ENCODE peak calls at places on chromosomes 16 and 17, in four cellular contexts. One of them, this sample, is unnamed.

GRCh38 chr17:77723071-77723908 is 235.2 kb upstream of the TNRC6C start:
- DNase-seq in IMR-90: no peak
- DNase-seq in upper lobe of right lung: no peak
- DNase-seq in mucosa of descending colon: no peak
- DNase-seq in this sample: no peak

GRCh38 chr17:63116967-63117366 is 150.9 kb downstream of the TANC2 start:
- DNase-seq in upper lobe of right lung: no peak
- DNase-seq in IMR-90: peak; percentile 77
- DNase-seq in mucosa of descending colon: no peak
- DNase-seq in this sample: no peak

GRCh38 chr16:22681881-22682291 is 132.1 kb upstream of the HS3ST2 start:
- DNase-seq in mucosa of descending colon: no peak
- DNase-seq in upper lobe of right lung: no peak
- DNase-seq in IMR-90: no peak
- DNase-seq in this sample: no peak

GRCh38 chr16:79767597-79768280 is 167.2 kb upstream of the MAF start:
- DNase-seq in mucosa of descending colon: peak; percentile 64
- DNase-seq in IMR-90: no peak
- DNase-seq in upper lobe of right lung: no peak
- DNase-seq in this sample: no peak

GRCh38 chr16:76970087-76970744 is 220.8 kb upstream of the MON1B start:
- DNase-seq in upper lobe of right lung: no peak
- DNase-seq in mucosa of descending colon: no peak
- DNase-seq in IMR-90: no peak
- DNase-seq in this sample: no peak

GRCh38 chr16:17287401-17287800 is 183.4 kb downstream of the XYLT1 start:
- DNase-seq in IMR-90: no peak
- DNase-seq in upper lobe of right lung: no peak
- DNase-seq in mucosa of descending colon: no peak
- DNase-seq in this sample: no peak

GRCh38 chr17:73874008-73874407 is 229.8 kb upstream of the SDK2 start:
- DNase-seq in IMR-90: no peak
- DNase-seq in upper lobe of right lung: no peak
- DNase-seq in mucosa of descending colon: no peak
- DNase-seq in this sample: no peak

GRCh38 chr16:8944113-8944765 is 19.5 kb downstream of the USP7 start:
- DNase-seq in upper lobe of right lung: no peak
- DNase-seq in IMR-90: no peak
- DNase-seq in mucosa of descending colon: no peak
- DNase-seq in this sample: no peak

GRCh38 chr16:63461248-63461841 is 1425.1 kb upstream of the CDH8 start:
- DNase-seq in mucosa of descending colon: peak; percentile 31
- DNase-seq in upper lobe of right lung: no peak
- DNase-seq in IMR-90: peak; percentile 44
- DNase-seq in this sample: no peak

GRCh38 chr17:81470270-81470943 is 42.2 kb downstream of the ACTG1 start:
- DNase-seq in upper lobe of right lung: no peak
- DNase-seq in IMR-90: no peak
- DNase-seq in mucosa of descending colon: no peak
- DNase-seq in this sample: no peak

GRCh38 chr16:87056551-87056950 is 260.6 kb downstream of the C16orf95 start:
- DNase-seq in mucosa of descending colon: no peak
- DNase-seq in upper lobe of right lung: no peak
- DNase-seq in IMR-90: no peak
- DNase-seq in this sample: no peak

GRCh38 chr16:17289671-17290070 is 181.1 kb downstream of the XYLT1 start:
- DNase-seq in mucosa of descending colon: no peak
- DNase-seq in IMR-90: no peak
- DNase-seq in upper lobe of right lung: no peak
- DNase-seq in this sample: no peak

GRCh38 chr16:70712942-70713341 is 27.1 kb upstream of the MTSS2 start:
- DNase-seq in upper lobe of right lung: no peak
- DNase-seq in mucosa of descending colon: no peak
- DNase-seq in IMR-90: no peak
- DNase-seq in this sample: no peak

GRCh38 chr16:12147681-12148479 is 171.3 kb downstream of the SNX29 start:
- DNase-seq in upper lobe of right lung: no peak
- DNase-seq in IMR-90: no peak
- DNase-seq in mucosa of descending colon: no peak
- DNase-seq in this sample: no peak

GRCh38 chr17:62688398-62689140 is 61.1 kb downstream of the MRC2 start:
- DNase-seq in IMR-90: no peak
- DNase-seq in upper lobe of right lung: no peak
- DNase-seq in mucosa of descending colon: no peak
- DNase-seq in this sample: no peak

GRCh38 chr16:67928561-67929364 is 2.9 kb downstream of the CTRL start:
- DNase-seq in upper lobe of right lung: peak; percentile 83
- DNase-seq in mucosa of descending colon: peak; percentile 83
- DNase-seq in IMR-90: peak; percentile 43
- DNase-seq in this sample: peak; percentile 90

GRCh38 chr17:21039839-21040575 is 2.8 kb downstream of the USP22 start:
- DNase-seq in mucosa of descending colon: peak; percentile 31
- DNase-seq in IMR-90: peak; percentile 56
- DNase-seq in upper lobe of right lung: no peak
- DNase-seq in this sample: no peak

GRCh38 chr16:89922477-89922883 is 662 bp upstream of the TUBB3 start:
- DNase-seq in mucosa of descending colon: peak; percentile 71
- DNase-seq in IMR-90: peak; percentile 91
- DNase-seq in upper lobe of right lung: peak; percentile 80
- DNase-seq in this sample: peak; percentile 96

GRCh38 chr16:67398546-67399217 is 5.4 kb upstream of the TPPP3 start:
- DNase-seq in upper lobe of right lung: no peak
- DNase-seq in IMR-90: no peak
- DNase-seq in mucosa of descending colon: no peak
- DNase-seq in this sample: no peak

GRCh38 chr16:68378436-68379415 is 67.9 kb downstream of the PRMT7 start:
- DNase-seq in mucosa of descending colon: no peak
- DNase-seq in IMR-90: no peak
- DNase-seq in upper lobe of right lung: no peak
- DNase-seq in this sample: peak; percentile 49

GRCh38 chr16:46756772-46757171 is 8.6 kb upstream of the MYLK3 start:
- DNase-seq in IMR-90: no peak
- DNase-seq in mucosa of descending colon: no peak
- DNase-seq in upper lobe of right lung: no peak
- DNase-seq in this sample: no peak

GRCh38 chr16:15521758-15522509 is 87.5 kb downstream of the BMERB1 start:
- DNase-seq in IMR-90: no peak
- DNase-seq in upper lobe of right lung: no peak
- DNase-seq in mucosa of descending colon: no peak
- DNase-seq in this sample: no peak

GRCh38 chr16:15521390-15521757 is 87.0 kb downstream of the BMERB1 start:
- DNase-seq in IMR-90: no peak
- DNase-seq in mucosa of descending colon: no peak
- DNase-seq in upper lobe of right lung: no peak
- DNase-seq in this sample: no peak

GRCh38 chr16:15524966-15525365 is 90.6 kb downstream of the BMERB1 start:
- DNase-seq in IMR-90: no peak
- DNase-seq in mucosa of descending colon: no peak
- DNase-seq in upper lobe of right lung: no peak
- DNase-seq in this sample: no peak

GRCh38 chr16:15523939-15524338 is 89.6 kb downstream of the BMERB1 start:
- DNase-seq in mucosa of descending colon: no peak
- DNase-seq in upper lobe of right lung: no peak
- DNase-seq in IMR-90: peak; percentile 22
- DNase-seq in this sample: no peak

GRCh38 chr16:15523092-15523541 is 88.7 kb downstream of the BMERB1 start:
- DNase-seq in mucosa of descending colon: peak; percentile 73
- DNase-seq in upper lobe of right lung: peak; percentile 68
- DNase-seq in IMR-90: no peak
- DNase-seq in this sample: no peak
- TF ChIP-seq CTCF in mucosa of descending colon: no peak
- TF ChIP-seq CTCF in upper lobe of right lung: peak; percentile 18
- TF ChIP-seq CTCF in IMR-90: no peak
- TF ChIP-seq CTCF in this sample: no peak

GRCh38 chr17:6780886-6781285 is 4.9 kb downstream of the FBXO39 start:
- DNase-seq in mucosa of descending colon: no peak
- DNase-seq in upper lobe of right lung: no peak
- DNase-seq in IMR-90: no peak
- DNase-seq in this sample: no peak

GRCh38 chr17:6772016-6772415 is 4.0 kb upstream of the FBXO39 start:
- DNase-seq in mucosa of descending colon: no peak
- DNase-seq in upper lobe of right lung: no peak
- DNase-seq in IMR-90: no peak
- DNase-seq in this sample: no peak

GRCh38 chr17:6779411-6779810 is 3.4 kb downstream of the FBXO39 start:
- DNase-seq in IMR-90: no peak
- DNase-seq in mucosa of descending colon: no peak
- DNase-seq in upper lobe of right lung: no peak
- DNase-seq in this sample: no peak

GRCh38 chr17:6780001-6780400 is 4.0 kb downstream of the FBXO39 start:
- DNase-seq in mucosa of descending colon: no peak
- DNase-seq in upper lobe of right lung: no peak
- DNase-seq in IMR-90: no peak
- DNase-seq in this sample: no peak

DNA sequence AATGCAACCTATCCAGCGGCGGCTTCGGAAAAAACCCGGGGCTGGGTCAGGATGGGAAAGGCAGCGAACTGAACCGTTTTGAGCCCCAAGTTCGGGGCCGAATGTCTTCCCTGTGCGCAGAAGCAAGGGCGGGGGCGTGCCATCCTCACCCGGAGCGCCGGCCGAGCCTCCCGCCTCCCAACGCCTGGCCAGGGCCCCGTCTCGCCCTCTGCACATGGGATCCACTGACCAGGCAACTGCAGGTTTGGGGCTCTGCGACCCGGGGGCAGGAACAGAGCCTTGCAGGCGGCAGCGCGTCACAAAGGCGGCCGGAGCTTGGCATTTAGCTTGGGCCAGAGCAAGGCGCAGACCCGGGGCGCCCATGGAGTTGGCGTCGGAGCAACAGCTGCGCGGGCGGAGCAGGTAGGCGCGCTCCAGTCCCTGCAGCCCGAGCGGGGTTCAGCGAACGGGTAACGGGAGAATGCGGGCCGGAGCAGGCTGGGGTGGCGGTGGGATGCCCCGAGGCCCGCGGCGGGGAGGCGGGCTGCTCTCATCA is at the start of gene FBXO39:
- DNase-seq in upper lobe of right lung: peak; percentile 68
- DNase-seq in mucosa of descending colon: no peak
- DNase-seq in IMR-90: no peak
- DNase-seq in this sample: no peak
- TF ChIP-seq CTCF in upper lobe of right lung: no peak
- TF ChIP-seq CTCF in mucosa of descending colon: no peak
- TF ChIP-seq CTCF in IMR-90: no peak
- TF ChIP-seq CTCF in this sample: no peak

GRCh38 chr16:3305109-3306068 is at the start of the genes TIGD7 and ZNF75A:
- DNase-seq in upper lobe of right lung: peak; percentile 94
- DNase-seq in IMR-90: peak; percentile 88
- DNase-seq in mucosa of descending colon: peak; percentile 88
- DNase-seq in this sample: peak; percentile 93
- TF ChIP-seq CTCF in upper lobe of right lung: no peak
- TF ChIP-seq CTCF in IMR-90: peak; percentile 4
- TF ChIP-seq CTCF in mucosa of descending colon: peak; percentile 23
- TF ChIP-seq CTCF in this sample: peak; percentile 63

GRCh38 chr16:50644730-50645129 is 36.4 kb downstream of the SNX20 start:
- DNase-seq in mucosa of descending colon: peak; percentile 24
- DNase-seq in IMR-90: no peak
- DNase-seq in upper lobe of right lung: no peak
- DNase-seq in this sample: no peak
- TF ChIP-seq CTCF in mucosa of descending colon: no peak
- TF ChIP-seq CTCF in IMR-90: peak; percentile 7
- TF ChIP-seq CTCF in upper lobe of right lung: peak; percentile 37
- TF ChIP-seq CTCF in this sample: peak; percentile 80

GRCh38 chr16:30063278-30063892 is 2.2 kb upstream of the ALDOA start:
- DNase-seq in IMR-90: no peak
- DNase-seq in mucosa of descending colon: no peak
- DNase-seq in upper lobe of right lung: no peak
- DNase-seq in this sample: no peak

GRCh38 chr16:30065112-30065942 is at the start of gene ALDOA:
- DNase-seq in upper lobe of right lung: peak; percentile 99
- DNase-seq in mucosa of descending colon: peak; percentile 98
- DNase-seq in IMR-90: peak; percentile 98
- DNase-seq in this sample: peak; percentile 99

GRCh38 chr16:30064746-30065111 is 831 bp upstream of the ALDOA start:
- DNase-seq in IMR-90: no peak
- DNase-seq in mucosa of descending colon: no peak
- DNase-seq in upper lobe of right lung: peak; percentile 72
- DNase-seq in this sample: no peak

GRCh38 chr16:30065943-30066881 is 652 bp downstream of the ALDOA start:
- DNase-seq in mucosa of descending colon: peak; percentile 39
- DNase-seq in upper lobe of right lung: peak; percentile 84
- DNase-seq in IMR-90: peak; percentile 70
- DNase-seq in this sample: no peak

GRCh38 chr16:30063893-30064745 is 1.4 kb upstream of the ALDOA start:
- DNase-seq in mucosa of descending colon: peak; percentile 80
- DNase-seq in IMR-90: peak; percentile 37
- DNase-seq in upper lobe of right lung: peak; percentile 88
- DNase-seq in this sample: no peak
- TF ChIP-seq CTCF in mucosa of descending colon: no peak
- TF ChIP-seq CTCF in IMR-90: peak; percentile 22
- TF ChIP-seq CTCF in upper lobe of right lung: peak; percentile 36
- TF ChIP-seq CTCF in this sample: peak; percentile 62

GRCh38 chr16:75095204-75095621 is 21.4 kb downstream of the LDHD start:
- DNase-seq in upper lobe of right lung: no peak
- DNase-seq in IMR-90: no peak
- DNase-seq in mucosa of descending colon: no peak
- DNase-seq in this sample: peak; percentile 52
- TF ChIP-seq CTCF in upper lobe of right lung: no peak
- TF ChIP-seq CTCF in IMR-90: no peak
- TF ChIP-seq CTCF in mucosa of descending colon: no peak
- TF ChIP-seq CTCF in this sample: no peak

DNA sequence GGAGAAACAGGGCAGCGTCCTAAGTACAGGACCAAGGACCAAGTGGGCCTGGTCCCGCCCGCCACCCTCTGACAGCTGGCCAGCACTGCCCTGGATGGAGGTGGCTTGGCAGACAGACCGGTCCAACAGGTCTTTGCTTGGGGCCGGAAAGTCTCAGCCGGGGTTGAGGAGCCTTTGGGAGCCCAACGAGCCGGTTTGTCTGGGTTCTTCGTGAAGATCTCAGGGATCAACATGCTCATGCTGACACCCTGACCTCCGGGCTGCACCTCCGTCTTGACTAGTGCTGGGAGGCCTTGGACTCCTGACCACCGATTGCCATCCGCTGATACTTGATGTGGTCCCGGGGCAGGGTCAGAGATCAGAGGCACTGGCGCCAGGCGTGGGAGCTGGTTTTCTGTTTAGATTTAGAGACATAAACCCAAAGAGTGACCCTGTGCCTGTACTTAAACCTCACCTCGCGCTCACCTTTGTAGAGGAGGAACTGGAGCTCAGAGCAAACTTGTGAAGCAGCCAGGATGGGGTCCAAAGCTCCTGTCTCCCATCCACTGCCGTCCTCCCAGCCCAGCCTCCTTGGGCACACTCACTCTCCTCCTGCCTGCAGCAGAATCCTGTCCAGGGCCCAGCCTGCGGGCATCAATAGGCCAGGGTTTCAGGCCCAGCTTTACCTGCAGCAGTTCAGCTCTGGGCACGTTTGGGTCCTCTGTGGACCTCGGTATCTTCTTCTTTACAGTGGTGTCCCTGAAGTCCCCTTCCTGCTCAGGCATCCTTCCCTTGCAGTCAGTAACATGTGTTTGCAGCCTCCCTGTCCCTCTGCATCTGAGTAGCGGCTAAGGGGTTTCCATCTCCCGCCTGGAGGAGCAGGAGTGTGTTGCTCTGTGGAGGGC is 92.0 kb upstream of the GSE1 start:
- DNase-seq in IMR-90: no peak
- DNase-seq in mucosa of descending colon: peak; percentile 90
- DNase-seq in upper lobe of right lung: peak; percentile 94
- DNase-seq in this sample: no peak
- TF ChIP-seq CTCF in IMR-90: no peak
- TF ChIP-seq CTCF in mucosa of descending colon: no peak
- TF ChIP-seq CTCF in upper lobe of right lung: no peak
- TF ChIP-seq CTCF in this sample: no peak